ENCODE peak calls at places on chromosome 4, in seven cellular contexts. One of them, this sample, is unnamed.

GRCh38 chr4:138891610-138892009 is 124.0 kb upstream of the NOCT start:
- DNase-seq in GM12878: no peak
- DNase-seq in SK-N-SH: peak; percentile 43
- DNase-seq in HepG2: no peak
- DNase-seq in GM12891: no peak
- DNase-seq in K562: no peak
- DNase-seq in H1: no peak
- DNase-seq in this sample: no peak

GRCh38 chr4:107800058-107800457 is 24.7 kb upstream of the SGMS2 start:
- DNase-seq in GM12878: no peak
- DNase-seq in SK-N-SH: no peak
- DNase-seq in HepG2: no peak
- DNase-seq in GM12891: no peak
- DNase-seq in K562: no peak
- DNase-seq in H1: no peak
- DNase-seq in this sample: no peak

GRCh38 chr4:8403981-8404380 is 36.5 kb downstream of the ACOX3 start:
- DNase-seq in GM12878: no peak
- DNase-seq in SK-N-SH: peak; percentile 73
- DNase-seq in HepG2: no peak
- DNase-seq in GM12891: no peak
- DNase-seq in K562: no peak
- DNase-seq in H1: no peak
- DNase-seq in this sample: no peak

GRCh38 chr4:38174811-38175210 is 214.6 kb downstream of the PTTG2 start:
- DNase-seq in GM12878: no peak
- DNase-seq in SK-N-SH: no peak
- DNase-seq in HepG2: no peak
- DNase-seq in GM12891: no peak
- DNase-seq in K562: no peak
- DNase-seq in H1: no peak
- DNase-seq in this sample: no peak

GRCh38 chr4:8647626-8648025 is 55.1 kb downstream of the CPZ start:
- DNase-seq in GM12878: no peak
- DNase-seq in SK-N-SH: no peak
- DNase-seq in HepG2: no peak
- DNase-seq in GM12891: no peak
- DNase-seq in K562: no peak
- DNase-seq in H1: peak; percentile 45
- DNase-seq in this sample: no peak

GRCh38 chr4:120554086-120554485 is 368.4 kb downstream of the PRDM5 start:
- DNase-seq in GM12878: no peak
- DNase-seq in SK-N-SH: no peak
- DNase-seq in HepG2: no peak
- DNase-seq in GM12891: no peak
- DNase-seq in K562: no peak
- DNase-seq in H1: no peak
- DNase-seq in this sample: no peak

GRCh38 chr4:128386761-128387599 is 99.4 kb upstream of the PGRMC2 start:
- DNase-seq in GM12878: no peak
- DNase-seq in SK-N-SH: peak; percentile 67
- DNase-seq in HepG2: no peak
- DNase-seq in GM12891: no peak
- DNase-seq in K562: peak; percentile 43
- DNase-seq in H1: no peak
- DNase-seq in this sample: no peak

GRCh38 chr4:20028694-20029093 is 223.0 kb upstream of the SLIT2 start:
- DNase-seq in GM12878: no peak
- DNase-seq in SK-N-SH: no peak
- DNase-seq in HepG2: no peak
- DNase-seq in GM12891: no peak
- DNase-seq in K562: no peak
- DNase-seq in H1: no peak
- DNase-seq in this sample: no peak

GRCh38 chr4:47933798-47934197 is 19.4 kb upstream of the NFXL1 start:
- DNase-seq in GM12878: no peak
- DNase-seq in SK-N-SH: peak; percentile 36
- DNase-seq in HepG2: peak; percentile 32
- DNase-seq in GM12891: no peak
- DNase-seq in K562: peak; percentile 42
- DNase-seq in H1: no peak
- DNase-seq in this sample: no peak

GRCh38 chr4:53659737-53660136 is 68.5 kb upstream of the LNX1 start:
- DNase-seq in GM12878: no peak
- DNase-seq in SK-N-SH: no peak
- DNase-seq in HepG2: no peak
- DNase-seq in GM12891: no peak
- DNase-seq in K562: no peak
- DNase-seq in H1: no peak
- DNase-seq in this sample: no peak

GRCh38 chr4:6404611-6405416 is 67.6 kb downstream of the PPP2R2C start:
- DNase-seq in GM12878: no peak
- DNase-seq in SK-N-SH: peak; percentile 61
- DNase-seq in HepG2: no peak
- DNase-seq in GM12891: no peak
- DNase-seq in K562: no peak
- DNase-seq in H1: no peak
- DNase-seq in this sample: no peak

GRCh38 chr4:80268936-80269335 is 2.5 kb downstream of the FGF5 start:
- DNase-seq in GM12878: no peak
- DNase-seq in SK-N-SH: no peak
- DNase-seq in HepG2: no peak
- DNase-seq in GM12891: no peak
- DNase-seq in K562: no peak
- DNase-seq in H1: no peak
- DNase-seq in this sample: no peak

GRCh38 chr4:148261861-148262260 is 180.4 kb downstream of the NR3C2 start:
- DNase-seq in GM12878: no peak
- DNase-seq in SK-N-SH: no peak
- DNase-seq in HepG2: no peak
- DNase-seq in GM12891: no peak
- DNase-seq in K562: no peak
- DNase-seq in H1: no peak
- DNase-seq in this sample: no peak

GRCh38 chr4:24778427-24779225 is 16.7 kb upstream of the SOD3 start:
- DNase-seq in GM12878: no peak
- DNase-seq in SK-N-SH: no peak
- DNase-seq in HepG2: no peak
- DNase-seq in GM12891: no peak
- DNase-seq in K562: no peak
- DNase-seq in H1: no peak
- DNase-seq in this sample: no peak

GRCh38 chr4:158285429-158286216 is 75.3 kb downstream of the TMEM144 start:
- DNase-seq in GM12878: no peak
- DNase-seq in SK-N-SH: no peak
- DNase-seq in HepG2: no peak
- DNase-seq in GM12891: no peak
- DNase-seq in K562: no peak
- DNase-seq in H1: no peak
- DNase-seq in this sample: no peak

GRCh38 chr4:7062816-7063215 is 5.0 kb downstream of the GRPEL1 start:
- DNase-seq in GM12878: no peak
- DNase-seq in SK-N-SH: no peak
- DNase-seq in HepG2: no peak
- DNase-seq in GM12891: no peak
- DNase-seq in K562: no peak
- DNase-seq in H1: no peak
- DNase-seq in this sample: no peak

GRCh38 chr4:39518484-39518883 is 8.8 kb downstream of the UGDH start:
- DNase-seq in GM12878: no peak
- DNase-seq in SK-N-SH: no peak
- DNase-seq in HepG2: no peak
- DNase-seq in GM12891: no peak
- DNase-seq in K562: no peak
- DNase-seq in H1: no peak
- DNase-seq in this sample: no peak

GRCh38 chr4:99405433-99406115 is 29.6 kb downstream of the ADH7 start:
- DNase-seq in GM12878: peak; percentile 38
- DNase-seq in SK-N-SH: peak; percentile 24
- DNase-seq in HepG2: peak; percentile 74
- DNase-seq in GM12891: no peak
- DNase-seq in K562: peak; percentile 29
- DNase-seq in H1: peak; percentile 90
- DNase-seq in this sample: no peak

GRCh38 chr4:175927121-175927520 is 115.1 kb upstream of the GPM6A start:
- DNase-seq in GM12878: peak; percentile 11
- DNase-seq in SK-N-SH: no peak
- DNase-seq in HepG2: no peak
- DNase-seq in GM12891: no peak
- DNase-seq in K562: no peak
- DNase-seq in H1: no peak
- DNase-seq in this sample: no peak

GRCh38 chr4:164997324-164997723 is 19.9 kb upstream of the TRIM61 start:
- DNase-seq in GM12878: no peak
- DNase-seq in SK-N-SH: no peak
- DNase-seq in HepG2: peak; percentile 16
- DNase-seq in GM12891: no peak
- DNase-seq in K562: peak; percentile 14
- DNase-seq in H1: no peak
- DNase-seq in this sample: no peak

GRCh38 chr4:180394730-180395129 is 1848.5 kb upstream of the TENM3 start:
- DNase-seq in GM12878: no peak
- DNase-seq in SK-N-SH: no peak
- DNase-seq in HepG2: no peak
- DNase-seq in GM12891: no peak
- DNase-seq in K562: no peak
- DNase-seq in H1: no peak
- DNase-seq in this sample: no peak

GRCh38 chr4:55503164-55503563 is 43.5 kb downstream of the CLOCK start:
- DNase-seq in GM12878: no peak
- DNase-seq in SK-N-SH: no peak
- DNase-seq in HepG2: no peak
- DNase-seq in GM12891: no peak
- DNase-seq in K562: peak; percentile 14
- DNase-seq in H1: no peak
- DNase-seq in this sample: no peak

GRCh38 chr4:104815593-104816156 is 321.0 kb upstream of the CXXC4 start:
- DNase-seq in GM12878: peak; percentile 25
- DNase-seq in SK-N-SH: no peak
- DNase-seq in HepG2: no peak
- DNase-seq in GM12891: no peak
- DNase-seq in K562: no peak
- DNase-seq in H1: no peak
- DNase-seq in this sample: no peak

DNA sequence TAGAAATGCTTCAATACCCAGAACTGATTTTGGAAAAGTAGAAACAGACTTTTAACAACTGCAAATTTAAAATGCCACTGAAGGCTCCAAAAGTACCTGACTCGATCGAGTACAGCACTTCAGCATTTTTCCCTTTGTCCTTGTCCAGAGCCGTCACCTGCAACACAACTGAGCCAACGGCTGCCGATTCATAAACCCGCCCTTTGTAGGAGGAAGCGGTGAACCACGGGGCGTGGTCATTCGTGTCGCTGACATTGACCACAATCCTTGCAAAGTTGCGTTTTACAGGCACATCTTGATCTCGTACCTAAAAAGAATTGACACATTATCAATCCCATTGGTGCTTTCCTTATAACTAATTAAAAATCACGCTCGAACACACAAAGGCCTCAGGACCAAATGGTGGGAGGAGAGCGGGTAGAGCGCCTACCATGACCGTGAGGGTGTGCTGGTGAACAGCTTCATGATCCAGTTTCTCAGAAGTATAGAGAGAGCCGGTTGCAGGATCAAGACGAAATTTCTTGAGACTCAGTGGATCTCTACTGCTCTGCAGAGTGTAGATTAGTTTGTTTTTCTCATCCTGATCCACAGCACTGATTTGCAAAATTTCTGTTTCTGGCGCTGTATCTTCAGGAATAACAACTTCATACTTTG is 72.8 kb upstream of the MTNR1A start:
- DNase-seq in GM12878: no peak
- DNase-seq in SK-N-SH: no peak
- DNase-seq in HepG2: no peak
- DNase-seq in GM12891: no peak
- DNase-seq in K562: no peak
- DNase-seq in H1: no peak
- DNase-seq in this sample: no peak
- TF ChIP-seq TAF1 in GM12878: no peak
- TF ChIP-seq TAF1 in SK-N-SH: no peak
- TF ChIP-seq TAF1 in HepG2: no peak
- TF ChIP-seq TAF1 in GM12891: no peak
- TF ChIP-seq TAF1 in K562: no peak
- TF ChIP-seq TAF1 in H1: no peak
- TF ChIP-seq TAF1 in this sample: no peak

GRCh38 chr4:183860726-183861125 is 44.4 kb upstream of the STOX2 start:
- DNase-seq in GM12878: no peak
- DNase-seq in SK-N-SH: no peak
- DNase-seq in HepG2: no peak
- DNase-seq in GM12891: no peak
- DNase-seq in K562: no peak
- DNase-seq in H1: no peak
- DNase-seq in this sample: no peak
- TF ChIP-seq POLR2AphosphoS5 in GM12878: no peak
- TF ChIP-seq POLR2AphosphoS5 in SK-N-SH: no peak
- TF ChIP-seq POLR2AphosphoS5 in HepG2: no peak
- TF ChIP-seq POLR2AphosphoS5 in GM12891: no peak
- TF ChIP-seq POLR2AphosphoS5 in K562: no peak
- TF ChIP-seq POLR2AphosphoS5 in H1: no peak
- TF ChIP-seq POLR2AphosphoS5 in this sample: no peak

DNA sequence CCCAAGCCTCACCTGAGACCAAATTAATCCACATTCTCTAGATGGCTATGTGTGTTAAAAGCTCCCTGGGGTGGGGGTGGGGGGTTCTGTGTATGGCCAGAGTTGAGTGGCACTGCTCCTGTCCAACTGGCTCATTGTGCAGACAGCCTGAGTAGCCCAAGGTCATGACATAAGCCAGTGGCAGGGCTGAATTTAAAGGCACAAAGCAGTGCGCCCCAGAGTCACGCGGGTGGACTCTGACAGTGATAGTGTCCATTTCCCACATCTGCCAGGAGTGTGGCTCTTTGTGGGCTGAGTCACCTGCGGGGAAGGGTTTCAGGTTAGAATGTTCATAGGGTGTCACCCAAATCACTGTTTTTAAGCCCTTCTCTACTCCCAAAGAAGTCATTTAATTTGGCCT is 45.4 kb downstream of the SCD5 start:
- DNase-seq in GM12878: no peak
- DNase-seq in SK-N-SH: peak; percentile 28
- DNase-seq in HepG2: no peak
- DNase-seq in GM12891: no peak
- DNase-seq in K562: no peak
- DNase-seq in H1: no peak
- DNase-seq in this sample: no peak
- TF ChIP-seq TAF1 in GM12878: no peak
- TF ChIP-seq TAF1 in SK-N-SH: no peak
- TF ChIP-seq TAF1 in HepG2: no peak
- TF ChIP-seq TAF1 in GM12891: no peak
- TF ChIP-seq TAF1 in K562: no peak
- TF ChIP-seq TAF1 in H1: no peak
- TF ChIP-seq TAF1 in this sample: no peak

DNA sequence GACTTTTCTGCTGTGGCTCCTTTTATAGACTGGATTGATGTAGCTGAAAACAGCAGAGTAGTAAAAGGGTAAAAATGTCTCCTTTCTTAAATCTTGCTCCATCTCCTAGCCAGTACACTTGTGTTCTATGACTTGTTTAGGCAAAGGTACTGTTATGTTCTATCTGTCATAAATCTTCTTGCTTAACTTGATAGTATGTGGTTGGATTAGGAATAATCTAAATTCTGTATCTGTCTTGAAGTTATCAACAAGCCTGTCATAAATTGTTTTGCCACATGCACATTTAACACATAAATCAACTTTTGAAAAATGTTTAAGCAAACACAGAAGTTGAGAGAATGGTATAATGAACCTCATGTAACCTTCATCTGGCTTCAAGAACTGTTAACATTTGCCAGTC is 157.0 kb downstream of the FRAS1 start:
- DNase-seq in GM12878: no peak
- DNase-seq in SK-N-SH: no peak
- DNase-seq in HepG2: no peak
- DNase-seq in GM12891: no peak
- DNase-seq in K562: no peak
- DNase-seq in H1: no peak
- DNase-seq in this sample: no peak
- TF ChIP-seq POLR2AphosphoS5 in GM12878: no peak
- TF ChIP-seq POLR2AphosphoS5 in SK-N-SH: no peak
- TF ChIP-seq POLR2AphosphoS5 in HepG2: no peak
- TF ChIP-seq POLR2AphosphoS5 in GM12891: no peak
- TF ChIP-seq POLR2AphosphoS5 in K562: no peak
- TF ChIP-seq POLR2AphosphoS5 in H1: no peak
- TF ChIP-seq POLR2AphosphoS5 in this sample: no peak